ENCODE peak calls at places on chromosome 15, in five cellular contexts. D is CD8-positive, alpha-beta memory T cell; Q is aorta; X is NCI-H1105 treated with DMSO at 0.1 percent for 48 hours; F is EL. U is an unnamed sample.

GRCh38 chr15:33243869-33244268 is 49.4 kb upstream of the FMN1 start:
- DNase-seq in D (no peak), Q (no peak), X (no peak), F (peak), U (no peak)

GRCh38 chr15:96560246-96560895 is 229.9 kb downstream of the NR2F2 start:
- DNase-seq in D (no peak), Q (no peak), X (no peak), F (peak), U (no peak)

GRCh38 chr15:32730677-32731654 is 13.2 kb downstream of the GREM1 start:
- DNase-seq in D (no peak), Q (no peak), X (no peak), F (no peak), U (no peak)

GRCh38 chr15:99719096-99719541 is 14.1 kb downstream of the LYSMD4 start:
- DNase-seq in D (no peak), Q (no peak), X (no peak), F (peak), U (no peak)

GRCh38 chr15:79989682-79990081 is 18.7 kb upstream of the BCL2A1 start:
- DNase-seq in D (no peak), Q (no peak), X (no peak), F (no peak), U (no peak)

GRCh38 chr15:48759921-48760320 is 50.9 kb downstream of the CEP152 start:
- DNase-seq in D (no peak), Q (no peak), X (no peak), F (no peak), U (no peak)

GRCh38 chr15:58551084-58551763 is 119.4 kb downstream of the LIPC start:
- DNase-seq in D (no peak), Q (no peak), X (no peak), F (no peak), U (no peak)

GRCh38 chr15:78131295-78132021 is at the start of gene CIB2:
- DNase-seq in D (peak), Q (peak), X (peak), F (peak), U (peak)

GRCh38 chr15:25670025-25670554 is 193.0 kb downstream of the ATP10A start:
- DNase-seq in D (no peak), Q (peak), X (no peak), F (peak), U (no peak)

GRCh38 chr15:71374607-71375352 is 259.5 kb downstream of the THSD4 start:
- DNase-seq in D (no peak), Q (no peak), X (no peak), F (peak), U (no peak)

GRCh38 chr15:53359038-53359437 is 400.4 kb downstream of the WDR72 start:
- DNase-seq in D (no peak), Q (no peak), X (no peak), F (no peak), U (no peak)

GRCh38 chr15:66880380-66881155 is 178.5 kb downstream of the SMAD6 start:
- DNase-seq in D (no peak), Q (no peak), X (no peak), F (no peak), U (no peak)

GRCh38 chr15:33154366-33155166 is 39.9 kb downstream of the FMN1 start:
- DNase-seq in D (no peak), Q (peak), X (no peak), F (peak), U (no peak)

GRCh38 chr15:66172339-66172980 is 81.1 kb downstream of the MEGF11 start:
- DNase-seq in D (no peak), Q (no peak), X (no peak), F (no peak), U (no peak)

GRCh38 chr15:43776718-43777292 is at the start of gene ELL3:
- DNase-seq in D (peak), Q (peak), X (peak), F (peak), U (no peak)

GRCh38 chr15:73674587-73674986 is 9.6 kb upstream of the CD276 start:
- DNase-seq in D (no peak), Q (no peak), X (no peak), F (no peak), U (no peak)

GRCh38 chr15:23561914-23562313 is 3.6 kb upstream of the MKRN3 start:
- DNase-seq in D (no peak), Q (no peak), X (no peak), F (no peak), U (no peak)

GRCh38 chr15:97502038-97502437 is 458.5 kb upstream of the ARRDC4 start:
- DNase-seq in D (no peak), Q (no peak), X (no peak), F (peak), U (no peak)

GRCh38 chr15:58758141-58758540 is 8.6 kb upstream of the ADAM10 start:
- DNase-seq in D (no peak), Q (no peak), X (no peak), F (peak), U (no peak)

GRCh38 chr15:77266708-77267387 is 153.1 kb downstream of the PEAK1 start:
- DNase-seq in D (no peak), Q (no peak), X (no peak), F (peak), U (no peak)

GRCh38 chr15:81777546-81777945 is 268.3 kb downstream of the MEX3B start:
- DNase-seq in D (no peak), Q (no peak), X (no peak), F (no peak), U (no peak)

GRCh38 chr15:47754312-47754711 is 37.0 kb downstream of the SEMA6D start:
- DNase-seq in D (no peak), Q (no peak), X (no peak), F (no peak), U (no peak)

GRCh38 chr15:62453979-62454378 is 288.9 kb upstream of the C2CD4B start:
- DNase-seq in D (no peak), Q (no peak), X (no peak), F (peak), U (no peak)

U was measured in stimulated activated effector memory CD8-positive, alpha-beta T cell treated with anti-CD3 and anti-CD28 coated beads, Interleukin-12 subunit alpha, Interleukin-12 subunit beta, amount 100 ng/mL, for 72 hours.